ENCODE peak calls at places on chromosomes 1 and 21, in four cellular contexts. F is tibial nerve; Q is CD4-positive, CD25-positive, alpha-beta regulatory T cell; W is right lobe of liver. Z is an unnamed sample.
A peak's percentile ranks its signal among the peaks of the same experiment; 100 is the strongest.

GRCh38 chr1:201214461-201214860 is 23.8 kb downstream of the IGFN1 start:
- DNase-seq in F (no peak), Q (no peak), W (no peak), Z (no peak)

GRCh38 chr1:47655521-47656300 is 217.9 kb downstream of the FOXD2 start:
- DNase-seq in F (no peak), Q (no peak), W (no peak), Z (no peak)

GRCh38 chr1:81801834-81802531 is 1.2 kb downstream of the ADGRL2 start:
- DNase-seq in F (no peak), Q (no peak), W (peak; percentile 57), Z (no peak)

GRCh38 chr21:25701529-25701928 is 33.2 kb downstream of the ATP5PF start:
- DNase-seq in F (no peak), Q (no peak), W (no peak), Z (no peak)

GRCh38 chr1:213905315-213905714 is 82.5 kb upstream of the PROX1 start:
- DNase-seq in F (no peak), Q (no peak), W (no peak), Z (peak; percentile 34)

GRCh38 chr1:182193908-182194550 is 132.5 kb upstream of the ZNF648 start:
- DNase-seq in F (peak; percentile 55), Q (no peak), W (no peak), Z (no peak)

GRCh38 chr1:19646771-19647319 is 2.7 kb downstream of the NBL1 start:
- DNase-seq in F (no peak), Q (no peak), W (no peak), Z (no peak)

GRCh38 chr1:43058056-43058455 is 99.4 kb upstream of the SLC2A1 start:
- DNase-seq in F (no peak), Q (no peak), W (no peak), Z (no peak)

GRCh38 chr1:119075614-119076013 is 64.8 kb downstream of the WARS2 start:
- DNase-seq in F (no peak), Q (no peak), W (no peak), Z (no peak)

DNA sequence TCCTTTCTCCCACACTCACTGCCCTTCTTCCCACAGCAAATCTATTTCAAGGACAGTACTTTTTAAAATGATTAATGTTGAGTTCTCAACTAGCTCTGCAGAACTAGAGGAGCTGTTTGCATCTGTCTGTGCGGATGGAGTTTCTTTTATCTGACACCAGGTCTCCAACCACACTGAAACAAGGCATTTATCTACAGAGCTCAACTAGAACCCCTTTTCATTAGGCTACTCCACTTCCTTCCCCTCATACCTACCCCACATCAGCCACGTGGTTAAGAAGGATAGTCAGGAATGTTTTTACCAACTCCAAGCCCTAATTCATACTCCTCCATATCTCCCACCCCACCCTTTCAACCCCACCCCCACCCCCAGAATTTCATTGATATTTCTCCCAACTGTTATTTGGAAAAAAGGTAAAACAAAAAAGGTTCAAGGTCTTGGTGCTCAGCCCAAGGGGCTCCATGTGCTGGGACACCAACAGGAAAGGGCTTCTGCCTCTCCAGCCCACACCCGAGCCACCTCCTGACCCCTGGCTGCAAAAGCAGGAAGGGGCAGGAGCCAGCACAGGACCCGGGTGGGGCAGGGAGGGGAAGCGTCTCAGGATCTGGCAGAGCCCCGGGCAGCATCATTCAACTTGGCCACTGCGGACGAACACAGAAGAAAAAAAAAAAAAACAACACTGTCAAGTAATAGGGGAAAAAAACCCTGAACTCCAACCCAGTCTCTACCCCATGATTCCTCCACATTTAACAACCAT is 7.0 kb downstream of the ENSA start:
- DNase-seq in F (peak; percentile 20), Q (no peak), W (no peak), Z (no peak)
- H3K27ac ChIP-seq in F (peak overlapping the region; percentile 3), Q (peak overlapping the region; percentile 53), W (peak overlapping the region; percentile 52), Z (no peak overlapping the region)

GRCh38 chr1:203150511-203151297 is 23.2 kb downstream of the ADORA1 start:
- DNase-seq in F (no peak), Q (no peak), W (no peak), Z (no peak)

GRCh38 chr1:203151362-203152157 is 24.0 kb downstream of the ADORA1 start:
- DNase-seq in F (no peak), Q (no peak), W (no peak), Z (no peak)

GRCh38 chr1:203153989-203154821 is 21.4 kb downstream of the MYBPH start:
- DNase-seq in F (no peak), Q (no peak), W (no peak), Z (no peak)

GRCh38 chr1:203152158-203153034 is 23.2 kb downstream of the MYBPH start:
- DNase-seq in F (no peak), Q (no peak), W (no peak), Z (no peak)

GRCh38 chr1:203153051-203153988 is 22.3 kb downstream of the MYBPH start:
- DNase-seq in F (no peak), Q (no peak), W (no peak), Z (peak; percentile 46)
- H3K27ac ChIP-seq in F (no peak overlapping the region), Q (no peak overlapping the region), W (no peak overlapping the region), Z (peak overlapping the region; percentile 87)

DNA sequence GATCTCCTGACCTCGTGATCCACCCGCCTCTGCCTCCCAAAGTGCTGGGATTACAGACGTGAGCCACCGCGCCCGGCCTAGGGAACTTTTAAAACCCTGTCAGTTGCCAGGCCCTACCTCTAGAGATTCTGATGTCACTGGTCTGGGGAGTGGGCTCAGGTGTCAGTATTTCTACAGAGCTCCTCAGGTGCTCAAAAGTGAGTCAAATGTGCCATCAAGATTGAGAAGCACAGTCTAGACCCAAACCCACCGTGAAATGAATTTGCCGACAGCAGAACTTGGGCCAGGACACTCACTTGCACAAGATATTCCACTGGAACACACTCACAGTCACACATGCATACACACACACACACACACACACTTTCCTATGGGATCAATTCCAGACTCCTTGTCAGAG is 215.5 kb downstream of the RRAGC start:
- DNase-seq in F (no peak), Q (no peak), W (no peak), Z (no peak)
- H3K27ac ChIP-seq in F (no peak overlapping the region), Q (no peak overlapping the region), W (no peak overlapping the region), Z (no peak overlapping the region)

DNA sequence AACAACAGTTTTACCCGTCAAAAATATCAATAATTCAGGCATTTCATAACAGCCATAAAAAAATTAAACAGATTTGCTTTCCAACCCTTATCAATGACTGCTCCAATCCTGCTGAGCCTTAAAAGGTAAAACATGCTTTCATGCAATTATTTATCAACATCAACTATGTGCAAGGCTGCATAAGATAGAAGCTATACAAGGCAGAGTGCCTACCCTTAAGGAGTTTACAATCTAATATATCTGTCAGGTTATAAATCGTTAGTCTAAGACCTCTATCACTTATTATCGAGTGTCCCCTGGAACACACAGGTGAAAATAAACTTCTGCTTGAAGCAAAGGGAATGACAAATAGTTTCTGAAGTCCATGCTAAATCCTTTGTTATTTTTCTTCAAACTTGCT is 1.8 kb downstream of the ERRFI1 start:
- DNase-seq in F (no peak), Q (no peak), W (no peak), Z (no peak)
- H3K27ac ChIP-seq in F (no peak overlapping the region), Q (no peak overlapping the region), W (peak overlapping the region; percentile 100), Z (no peak overlapping the region)

DNA sequence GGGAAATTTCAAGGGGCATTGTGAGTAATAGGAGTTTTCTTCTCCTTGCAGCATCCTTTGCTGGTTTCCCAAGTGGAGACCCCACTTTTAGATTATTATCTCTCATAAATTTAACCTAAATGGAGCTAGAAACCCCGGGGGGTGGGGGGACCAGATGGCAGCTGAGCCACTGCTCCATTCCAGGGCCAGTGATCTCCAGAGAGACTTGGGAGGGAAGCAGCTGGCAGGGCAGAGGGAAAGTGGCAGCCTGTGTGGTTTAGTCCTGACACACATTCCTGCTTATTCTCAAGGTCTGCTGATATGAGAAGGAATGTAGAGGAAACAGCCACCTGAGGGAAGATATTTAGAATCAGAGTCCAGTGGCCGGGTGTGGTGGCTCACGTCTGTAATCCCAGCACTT is 16.3 kb downstream of the PCP4L1 start:
- DNase-seq in F (no peak), Q (no peak), W (no peak), Z (no peak)
- H3K27ac ChIP-seq in F (no peak overlapping the region), Q (no peak overlapping the region), W (no peak overlapping the region), Z (no peak overlapping the region)

DNA sequence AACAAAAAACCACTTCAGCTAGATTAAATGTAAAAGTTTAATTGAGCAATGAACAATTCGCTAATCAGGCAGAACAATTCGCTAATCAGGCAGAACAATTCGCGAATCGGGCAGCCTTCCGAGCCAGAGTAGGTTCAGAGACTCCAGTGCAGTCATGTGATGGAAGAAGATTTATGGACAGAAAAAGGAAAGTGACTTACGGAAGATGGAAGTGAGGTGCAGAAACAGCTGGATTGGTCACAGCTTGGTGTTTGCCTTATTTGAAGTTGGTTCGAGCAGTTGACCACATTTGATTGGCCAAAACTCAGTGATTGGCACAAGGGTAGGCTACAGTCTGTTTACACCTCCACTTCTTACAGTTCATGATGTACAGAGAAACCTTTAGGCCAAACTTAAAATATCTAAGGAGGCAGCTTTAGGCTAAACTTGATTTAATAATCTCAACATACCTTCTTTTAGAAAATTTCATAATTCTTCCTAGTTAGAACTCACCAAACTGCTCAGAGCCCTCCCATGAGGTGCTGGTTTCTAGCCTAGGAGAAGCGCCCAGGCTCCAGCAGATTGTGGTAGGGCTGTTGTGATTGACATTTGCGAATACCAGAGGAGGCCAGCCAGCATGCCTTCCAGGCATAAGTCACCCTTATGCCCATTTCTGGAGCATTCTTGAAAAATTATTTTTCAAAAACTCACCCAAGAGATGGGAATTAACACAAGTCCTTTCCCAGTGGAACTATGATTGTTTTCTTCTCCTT is 22.8 kb upstream of the KCNC4 start:
- DNase-seq in F (no peak), Q (no peak), W (no peak), Z (no peak)
- H3K27ac ChIP-seq in F (no peak overlapping the region), Q (no peak overlapping the region), W (no peak overlapping the region), Z (no peak overlapping the region)

GRCh38 chr1:53769184-53769583 is 30.2 kb upstream of the GLIS1 start:
- DNase-seq in F (no peak), Q (no peak), W (no peak), Z (no peak)

GRCh38 chr1:53769780-53770179 is 30.8 kb upstream of the GLIS1 start:
- DNase-seq in F (no peak), Q (no peak), W (no peak), Z (no peak)

GRCh38 chr1:53765656-53766055 is 26.7 kb upstream of the GLIS1 start:
- DNase-seq in F (no peak), Q (no peak), W (no peak), Z (no peak)

GRCh38 chr1:53766194-53766748 is 27.3 kb upstream of the GLIS1 start:
- DNase-seq in F (no peak), Q (no peak), W (no peak), Z (no peak)

GRCh38 chr1:53766766-53767409 is 27.9 kb upstream of the GLIS1 start:
- DNase-seq in F (no peak), Q (no peak), W (no peak), Z (no peak)
- H3K27ac ChIP-seq in F (no peak overlapping the region), Q (peak overlapping the region; percentile 34), W (no peak overlapping the region), Z (no peak overlapping the region)

GRCh38 chr1:59295603-59296002 is 1.3 kb upstream of the FGGY start:
- DNase-seq in F (no peak), Q (no peak), W (no peak), Z (no peak)
- H3K27ac ChIP-seq in F (peak overlapping the region; percentile 96), Q (no peak overlapping the region), W (peak overlapping the region; percentile 94), Z (peak overlapping the region; percentile 99)

GRCh38 chr1:85303440-85304162 is 27.2 kb upstream of the BCL10 start:
- DNase-seq in F (no peak), Q (no peak), W (no peak), Z (no peak)
- H3K27ac ChIP-seq in F (no peak overlapping the region), Q (no peak overlapping the region), W (no peak overlapping the region), Z (no peak overlapping the region)

DNA sequence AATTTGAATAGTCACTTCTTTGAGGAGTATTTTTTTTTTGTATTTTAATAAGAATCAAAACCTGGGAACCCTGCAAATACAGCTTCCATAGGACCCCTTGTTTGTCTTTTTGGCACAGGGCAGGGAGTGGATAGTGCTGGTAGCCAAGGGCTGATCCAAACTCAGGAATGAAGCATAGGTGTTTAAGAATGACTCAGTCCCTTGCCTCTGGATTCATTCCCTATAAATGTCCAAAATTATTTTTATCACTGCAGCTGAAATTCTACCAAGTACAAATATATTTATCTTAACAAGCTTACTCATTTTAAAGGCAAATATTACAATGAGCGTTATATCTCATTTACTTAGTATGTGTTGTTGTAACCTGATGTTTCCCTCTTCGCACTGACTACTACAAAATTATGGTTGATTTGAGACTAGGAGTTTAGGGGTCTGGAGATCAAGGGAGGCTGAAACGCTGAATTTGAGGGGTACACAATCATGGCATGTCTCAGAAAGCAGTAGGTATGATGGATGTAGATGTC is 278.6 kb upstream of the LYPLAL1 start:
- DNase-seq in F (no peak), Q (no peak), W (no peak), Z (no peak)
- H3K27ac ChIP-seq in F (no peak overlapping the region), Q (no peak overlapping the region), W (no peak overlapping the region), Z (no peak overlapping the region)

Z was measured in caudate nucleus.